ENCODE peak calls at places on chromosome 3, in seven cellular contexts. S, W, F, M, R, A and L are unnamed samples.

GRCh38 chr3:8579101-8579500 is 65.5 kb downstream of the SSUH2 start:
- DNase-seq in F (no peak), W (no peak), A (no peak), M (no peak), R (no peak), S (peak), L (no peak)

GRCh38 chr3:58074997-58075396 is 66.8 kb downstream of the FLNB start:
- DNase-seq in A (no peak), F (no peak), W (no peak), R (no peak), S (no peak), M (no peak), L (no peak)

GRCh38 chr3:157290761-157291160 is 130.8 kb upstream of the CCNL1 start:
- DNase-seq in R (no peak), S (no peak), F (no peak), M (no peak), A (no peak), W (no peak), L (no peak)

GRCh38 chr3:187352581-187353575 is 15.3 kb upstream of the RTP4 start:
- DNase-seq in M (no peak), S (no peak), A (no peak), R (no peak), W (no peak), F (no peak), L (no peak)

GRCh38 chr3:99902091-99902490 is 84.4 kb downstream of the CMSS1 start:
- DNase-seq in M (no peak), W (no peak), S (no peak), A (no peak), R (no peak), F (no peak), L (no peak)

GRCh38 chr3:139491027-139491700 is 14.8 kb upstream of the RBP2 start:
- DNase-seq in S (peak), R (no peak), W (no peak), A (no peak), M (no peak), F (no peak), L (no peak)

GRCh38 chr3:194537732-194538247 is 51.0 kb upstream of the ATP13A3 start:
- DNase-seq in F (no peak), R (peak), W (no peak), M (no peak), S (no peak), A (no peak), L (no peak)

GRCh38 chr3:131972550-131972949 is 62.3 kb downstream of the CPNE4 start:
- DNase-seq in A (no peak), W (no peak), S (no peak), M (no peak), F (no peak), R (no peak), L (no peak)

GRCh38 chr3:46866720-46867549 is 3.7 kb upstream of the MYL3 start:
- DNase-seq in W (peak), M (peak), A (peak), R (peak), S (peak), F (peak), L (peak)

GRCh38 chr3:149609595-149609994 is 48.2 kb downstream of the WWTR1 start:
- DNase-seq in M (no peak), W (no peak), A (no peak), S (no peak), F (no peak), R (no peak), L (no peak)

GRCh38 chr3:134381836-134382442 is 7.7 kb upstream of the AMOTL2 start:
- DNase-seq in R (peak), F (no peak), W (peak), S (no peak), M (no peak), A (no peak), L (no peak)

GRCh38 chr3:177089120-177089519 is 108.2 kb downstream of the TBL1XR1 start:
- DNase-seq in A (no peak), R (no peak), S (no peak), F (no peak), W (no peak), M (no peak), L (no peak)

GRCh38 chr3:129585949-129586657 is 20.4 kb downstream of the PLXND1 start:
- DNase-seq in W (no peak), S (no peak), A (no peak), F (no peak), M (no peak), R (no peak), L (no peak)

GRCh38 chr3:71078723-71079525 is 504.6 kb downstream of the FOXP1 start:
- DNase-seq in A (no peak), F (no peak), S (no peak), W (no peak), M (no peak), R (no peak), L (no peak)

GRCh38 chr3:12175137-12175593 is 16.5 kb upstream of the TIMP4 start:
- DNase-seq in M (no peak), S (no peak), W (no peak), F (no peak), R (no peak), A (no peak), L (no peak)

GRCh38 chr3:21544076-21544462 is 206.9 kb downstream of the ZNF385D start:
- DNase-seq in F (no peak), W (no peak), R (no peak), M (no peak), S (no peak), A (no peak), L (no peak)

GRCh38 chr3:123344941-123345594 is 103.8 kb downstream of the ADCY5 start:
- DNase-seq in R (no peak), A (no peak), F (no peak), W (peak), S (no peak), M (no peak), L (no peak)